ENCODE peak calls at places on chromosomes 12 and 14, in four cellular contexts. X, O, G and S are unnamed samples.
A peak's percentile ranks its signal among the peaks of the same experiment; 100 is the strongest.

GRCh38 chr12:80422549-80422948 is 21.5 kb upstream of the PTPRQ start:
- DNase-seq in X (no peak), O (no peak), G (peak; percentile 72), S (peak; percentile 26)

GRCh38 chr14:77508249-77508648 is 9.6 kb upstream of the ISM2 start:
- DNase-seq in X (no peak), O (no peak), G (peak; percentile 90), S (no peak)

GRCh38 chr12:10967409-10967808 is 19.3 kb downstream of the TAS2R50 start:
- DNase-seq in X (no peak), O (no peak), G (peak; percentile 86), S (peak; percentile 83)

GRCh38 chr14:105093426-105094192 is 28.4 kb upstream of the GPR132 start:
- DNase-seq in X (peak; percentile 87), O (peak; percentile 98), G (peak; percentile 75), S (no peak)

GRCh38 chr12:110960795-110961194 is 40.4 kb upstream of the MYL2 start:
- DNase-seq in X (no peak), O (no peak), G (no peak), S (no peak)

GRCh38 chr12:53820503-53820902 is 68.7 kb upstream of the CISTR start:
- DNase-seq in X (no peak), O (no peak), G (peak; percentile 9), S (peak; percentile 12)

GRCh38 chr12:117134059-117134458 is 34.8 kb upstream of the TESC start:
- DNase-seq in X (no peak), O (no peak), G (no peak), S (no peak)

GRCh38 chr14:72892103-72892878 is 1.6 kb downstream of the DPF3 start:
- DNase-seq in X (peak; percentile 37), O (peak; percentile 63), G (peak; percentile 46), S (no peak)

GRCh38 chr14:52018252-52018651 is 28.9 kb downstream of the RTRAF start:
- DNase-seq in X (no peak), O (no peak), G (no peak), S (no peak)

GRCh38 chr12:106541201-106541600 is 41.6 kb upstream of the RFX4 start:
- DNase-seq in X (no peak), O (peak; percentile 25), G (no peak), S (no peak)

GRCh38 chr14:71666579-71667145 is 265.6 kb upstream of the RGS6 start:
- DNase-seq in X (no peak), O (no peak), G (no peak), S (no peak)

GRCh38 chr12:116376354-116377193 is 99.1 kb upstream of the MED13L start:
- DNase-seq in X (no peak), O (no peak), G (peak; percentile 84), S (no peak)

GRCh38 chr12:96047621-96048211 is 12.3 kb upstream of the LTA4H start:
- DNase-seq in X (no peak), O (no peak), G (peak; percentile 68), S (no peak)

GRCh38 chr12:76337583-76337982 is 10.6 kb downstream of the BBS10 start:
- DNase-seq in X (no peak), O (no peak), G (peak; percentile 91), S (peak; percentile 13)

GRCh38 chr12:10528150-10528953 is 22.7 kb downstream of the EIF2S3B start:
- DNase-seq in X (no peak), O (no peak), G (no peak), S (no peak)

GRCh38 chr12:123329799-123330198 is 34.8 kb downstream of the SBNO1 start:
- DNase-seq in X (no peak), O (no peak), G (no peak), S (no peak)

GRCh38 chr12:10235761-10236631 is 23.3 kb downstream of the GABARAPL1 start:
- DNase-seq in X (no peak), O (peak; percentile 46), G (peak; percentile 62), S (no peak)

GRCh38 chr12:6284273-6284672 is 26.2 kb upstream of the PLEKHG6 start:
- DNase-seq in X (no peak), O (peak; percentile 33), G (no peak), S (no peak)

GRCh38 chr14:37090026-37090425 is 82.4 kb downstream of the SLC25A21 start:
- DNase-seq in X (no peak), O (no peak), G (no peak), S (no peak)

GRCh38 chr12:57803317-57803893 is 15.1 kb downstream of the AVIL start:
- DNase-seq in X (no peak), O (peak; percentile 87), G (peak; percentile 69), S (no peak)

GRCh38 chr12:69553626-69554248 is 31.5 kb upstream of the CCT2 start:
- DNase-seq in X (no peak), O (no peak), G (peak; percentile 63), S (no peak)

GRCh38 chr12:98388126-98388525 is 127.3 kb upstream of the TMPO start:
- DNase-seq in X (no peak), O (no peak), G (no peak), S (no peak)

GRCh38 chr14:71139058-71139946 is 232.0 kb downstream of the PCNX1 start:
- DNase-seq in X (peak; percentile 36), O (peak; percentile 90), G (peak; percentile 73), S (no peak)

GRCh38 chr12:25242981-25243764 is 7.6 kb downstream of the KRAS start:
- DNase-seq in X (no peak), O (no peak), G (peak; percentile 66), S (no peak)

GRCh38 chr14:83713736-83714135 is 1816.2 kb upstream of the FLRT2 start:
- DNase-seq in X (no peak), O (no peak), G (no peak), S (no peak)

GRCh38 chr12:124388038-124388676 is 93.3 kb downstream of the RFLNA start:
- DNase-seq in X (no peak), O (no peak), G (no peak), S (no peak)

GRCh38 chr12:116459011-116459410 is 100.2 kb upstream of the MAP1LC3B2 start:
- DNase-seq in X (peak; percentile 54), O (no peak), G (no peak), S (no peak)

GRCh38 chr12:17588968-17589367 is 501.0 kb downstream of the RERGL start:
- DNase-seq in X (no peak), O (peak; percentile 15), G (no peak), S (no peak)

GRCh38 chr12:123790901-123791486 is 28.9 kb downstream of the DNAH10 start:
- DNase-seq in X (no peak), O (no peak), G (no peak), S (no peak)

GRCh38 chr12:64506955-64507354 is 55.0 kb downstream of the TBK1 start:
- DNase-seq in X (no peak), O (no peak), G (no peak), S (no peak)

GRCh38 chr12:104676636-104677035 is 219.9 kb downstream of the CHST11 start:
- DNase-seq in X (no peak), O (no peak), G (no peak), S (no peak)

GRCh38 chr12:24864796-24865125 is 84.1 kb downstream of the BCAT1 start:
- DNase-seq in X (no peak), O (peak; percentile 17), G (no peak), S (no peak)

GRCh38 chr12:4215862-4216541 is 57.6 kb upstream of the CCND2 start:
- DNase-seq in X (no peak), O (no peak), G (no peak), S (no peak)

GRCh38 chr14:105911006-105911847 is 384.8 kb downstream of the TMEM121 start:
- DNase-seq in X (no peak), O (no peak), G (no peak), S (no peak)

GRCh38 chr14:94706132-94706531 is 63.8 kb downstream of the GSC start:
- DNase-seq in X (no peak), O (no peak), G (no peak), S (no peak)
- H3K4me3 ChIP-seq in X (no peak overlapping the region), O (no peak overlapping the region), G (no peak overlapping the region), S (no peak overlapping the region)

DNA sequence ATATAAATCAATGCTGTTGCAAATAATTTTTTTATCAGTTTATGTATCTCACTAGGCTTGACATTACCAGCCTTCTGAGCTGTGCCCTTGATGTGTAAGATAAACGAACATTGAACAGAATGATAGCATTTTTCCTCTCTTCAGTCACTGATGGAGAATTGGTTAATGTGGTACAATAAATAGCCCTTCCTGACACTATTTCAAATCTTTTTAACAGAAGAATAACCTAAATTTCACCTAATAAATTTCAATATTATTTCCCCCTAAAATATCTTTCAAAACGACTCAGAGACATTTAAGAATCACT is 2.2 kb upstream of the ATP2B1 start:
- DNase-seq in X (no peak), O (no peak), G (no peak), S (no peak)
- H3K4me3 ChIP-seq in X (peak overlapping the region; percentile 79), O (no peak overlapping the region), G (peak overlapping the region; percentile 83), S (peak overlapping the region; percentile 98)

DNA sequence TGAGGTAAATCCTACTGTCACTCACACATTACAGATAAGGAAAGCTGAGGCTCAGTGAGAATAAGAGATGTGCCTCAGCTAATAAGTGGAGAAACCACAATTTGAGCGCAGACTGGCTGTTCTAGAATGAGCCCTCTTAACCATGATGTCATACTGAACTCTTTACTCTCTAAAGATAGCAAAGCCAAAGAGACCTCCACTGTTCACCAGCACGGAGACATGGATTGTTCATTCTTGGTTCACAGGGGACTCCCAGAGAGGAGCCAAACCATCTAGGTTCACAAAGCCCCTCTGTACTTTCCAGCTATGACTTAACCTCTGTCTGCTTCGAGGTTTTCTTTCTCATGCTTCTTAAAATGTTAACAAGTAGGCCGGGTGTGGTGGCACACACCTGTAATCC is 32.7 kb upstream of the YARS2 start:
- DNase-seq in X (peak; percentile 2), O (no peak), G (no peak), S (no peak)
- H3K4me3 ChIP-seq in X (no peak overlapping the region), O (no peak overlapping the region), G (no peak overlapping the region), S (no peak overlapping the region)

GRCh38 chr12:108881953-108882352 is 2.1 kb downstream of the DAO start:
- DNase-seq in X (no peak), O (no peak), G (no peak), S (no peak)
- H3K4me3 ChIP-seq in X (no peak overlapping the region), O (no peak overlapping the region), G (no peak overlapping the region), S (no peak overlapping the region)

DNA sequence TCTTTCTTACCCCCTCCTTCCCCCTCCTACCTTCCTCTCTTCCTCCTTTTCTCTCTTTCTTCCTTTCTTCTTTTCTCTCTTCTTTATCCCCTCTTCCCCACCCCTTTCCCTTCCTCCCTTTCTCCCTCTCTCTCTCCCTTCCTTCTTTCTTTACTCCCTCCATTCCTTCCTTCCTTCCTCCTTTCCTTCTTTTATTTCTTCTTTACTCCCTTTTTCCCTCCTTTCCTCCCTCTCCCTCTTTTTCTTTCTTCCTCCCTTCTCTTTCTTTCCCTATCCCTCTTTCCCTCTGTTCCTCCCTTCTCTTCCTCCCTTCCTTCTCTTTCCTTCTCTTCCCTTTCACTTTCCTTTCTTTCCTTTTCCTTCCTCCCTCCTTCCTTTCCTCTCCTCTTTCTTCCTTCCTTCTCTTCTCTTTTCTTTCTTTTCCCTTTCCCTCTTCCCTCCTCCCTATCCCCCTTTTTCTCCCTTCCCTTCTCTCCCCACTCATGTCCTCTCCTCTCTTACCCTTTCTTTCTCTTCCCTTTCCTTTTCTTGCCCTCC is 302.3 kb upstream of the TBX3 start:
- DNase-seq in X (no peak), O (no peak), G (no peak), S (no peak)
- H3K4me3 ChIP-seq in X (no peak overlapping the region), O (no peak overlapping the region), G (no peak overlapping the region), S (no peak overlapping the region)

GRCh38 chr12:42380733-42381132 is 54.8 kb downstream of the PPHLN1 start:
- DNase-seq in X (no peak), O (no peak), G (no peak), S (no peak)
- H3K4me3 ChIP-seq in X (no peak overlapping the region), O (no peak overlapping the region), G (no peak overlapping the region), S (no peak overlapping the region)